ENCODE peak calls at places on chromosomes 12 and 14, in ten cellular contexts. O is GM04504; P is mucosa of descending colon; L is bronchial epithelial cell; T is activated T-cell treated with anti-CD3 and anti-CD28 coated beads for 1 hour; G is NCI-H1092; V is mesothelial cell of epicardium; U is psoas muscle; E is NCI-H1694; J is stimulated activated CD4-positive, alpha-beta T cell treated with anti-CD3 and anti-CD28 coated beads, Interleukin-1b, Interleukin-23, amount 100 ng/mL, for 24 hours. R is an unnamed sample.

GRCh38 chr12:94284046-94284445 is 135.7 kb downstream of the PLXNC1 start:
- DNase-seq in O (no peak), P (no peak), L (no peak), T (no peak), G (no peak), V (no peak), U (no peak), E (no peak), J (no peak), R (no peak)

GRCh38 chr12:103808239-103808880 is 32.7 kb downstream of the NT5DC3 start:
- DNase-seq in O (no peak), P (no peak), L (no peak), T (no peak), G (no peak), V (no peak), U (no peak), E (no peak), J (no peak), R (no peak)

GRCh38 chr14:96121660-96122395 is 82.7 kb downstream of the C14orf132 start:
- DNase-seq in O (no peak), P (no peak), L (peak), T (no peak), G (no peak), V (no peak), U (no peak), E (no peak), J (no peak), R (no peak)

GRCh38 chr14:22614240-22614799 is 16.2 kb downstream of the ABHD4 start:
- DNase-seq in O (peak), P (no peak), L (peak), T (no peak), G (no peak), V (no peak), U (peak), E (no peak), J (no peak), R (peak)

GRCh38 chr14:97916669-97917068 is 1119.5 kb downstream of the VRK1 start:
- DNase-seq in O (no peak), P (no peak), L (no peak), T (no peak), G (no peak), V (no peak), U (no peak), E (no peak), J (no peak), R (no peak)

GRCh38 chr12:50220357-50221061 is 53.3 kb upstream of the CERS5 start:
- DNase-seq in O (no peak), P (no peak), L (peak), T (no peak), G (no peak), V (no peak), U (no peak), E (no peak), J (peak), R (peak)

GRCh38 chr14:84864582-84865271 is 665.2 kb upstream of the FLRT2 start:
- DNase-seq in O (no peak), P (no peak), L (no peak), T (no peak), G (no peak), V (no peak), U (no peak), E (no peak), J (no peak), R (no peak)

GRCh38 chr14:91387135-91387849 is 30.3 kb downstream of the CCDC88C start:
- DNase-seq in O (peak), P (no peak), L (peak), T (no peak), G (peak), V (no peak), U (no peak), E (no peak), J (no peak), R (peak)

GRCh38 chr14:94423465-94424056 is 29.0 kb downstream of the SERPINA11 start:
- DNase-seq in O (peak), P (peak), L (peak), T (peak), G (peak), V (peak), U (peak), E (peak), J (peak), R (peak)

GRCh38 chr14:21680072-21680471 is 6.5 kb upstream of the OR4E1 start:
- DNase-seq in O (no peak), P (no peak), L (peak), T (no peak), G (no peak), V (no peak), U (no peak), E (no peak), J (no peak), R (peak)

GRCh38 chr12:24297516-24297915 is 348.0 kb upstream of the SOX5 start:
- DNase-seq in O (no peak), P (no peak), L (no peak), T (no peak), G (no peak), V (no peak), U (no peak), E (no peak), J (no peak), R (no peak)

GRCh38 chr12:59166457-59166856 is 246.2 kb upstream of the LRIG3 start:
- DNase-seq in O (no peak), P (no peak), L (no peak), T (no peak), G (no peak), V (no peak), U (no peak), E (no peak), J (no peak), R (no peak)

GRCh38 chr12:9870311-9870866 is 1.2 kb upstream of the CLEC2B start:
- DNase-seq in O (no peak), P (no peak), L (no peak), T (no peak), G (no peak), V (no peak), U (no peak), E (no peak), J (no peak), R (peak)

GRCh38 chr12:73308747-73309146 is 1036.6 kb downstream of the TRHDE start:
- DNase-seq in O (no peak), P (no peak), L (peak), T (no peak), G (no peak), V (no peak), U (no peak), E (no peak), J (no peak), R (no peak)

GRCh38 chr14:39097159-39097558 is 5.9 kb downstream of the SEC23A start:
- DNase-seq in O (no peak), P (no peak), L (peak), T (no peak), G (no peak), V (no peak), U (no peak), E (no peak), J (no peak), R (peak)

GRCh38 chr14:41146391-41146790 is 460.3 kb upstream of the LRFN5 start:
- DNase-seq in O (no peak), P (no peak), L (no peak), T (no peak), G (no peak), V (no peak), U (no peak), E (no peak), J (no peak), R (no peak)

GRCh38 chr14:24259282-24260025 is 3.5 kb downstream of the TGM1 start:
- DNase-seq in O (no peak), P (no peak), L (peak), T (no peak), G (no peak), V (peak), U (no peak), E (no peak), J (no peak), R (peak)

GRCh38 chr12:101018540-101018939 is 191.5 kb downstream of the SLC5A8 start:
- DNase-seq in O (peak), P (no peak), L (peak), T (no peak), G (no peak), V (no peak), U (no peak), E (no peak), J (no peak), R (peak)

GRCh38 chr12:64147011-64147671 is 75.0 kb downstream of the KICS2 start:
- DNase-seq in O (no peak), P (no peak), L (no peak), T (no peak), G (no peak), V (no peak), U (no peak), E (no peak), J (no peak), R (no peak)

GRCh38 chr12:113403435-113404415 is at the start of gene SDS:
- DNase-seq in O (no peak), P (peak), L (no peak), T (no peak), G (peak), V (no peak), U (no peak), E (peak), J (no peak), R (peak)

GRCh38 chr12:101992091-101992490 is 69.7 kb downstream of the WASHC3 start:
- DNase-seq in O (peak), P (no peak), L (no peak), T (no peak), G (no peak), V (no peak), U (no peak), E (no peak), J (no peak), R (peak)

GRCh38 chr14:54344445-54344844 is 52.4 kb upstream of the CDKN3 start:
- DNase-seq in O (no peak), P (no peak), L (no peak), T (no peak), G (no peak), V (no peak), U (no peak), E (no peak), J (no peak), R (no peak)

GRCh38 chr12:131131077-131131807 is 177.5 kb downstream of the ADGRD1 start:
- DNase-seq in O (no peak), P (no peak), L (no peak), T (no peak), G (no peak), V (no peak), U (no peak), E (no peak), J (no peak), R (no peak)

GRCh38 chr14:72745991-72746980 is 147.6 kb downstream of the DPF3 start:
- DNase-seq in O (peak), P (no peak), L (peak), T (no peak), G (no peak), V (no peak), U (peak), E (peak), J (no peak), R (peak)

GRCh38 chr12:49097381-49097780 is 2.8 kb upstream of the DHH start:
- DNase-seq in O (no peak), P (no peak), L (no peak), T (no peak), G (no peak), V (no peak), U (no peak), E (no peak), J (no peak), R (no peak)

GRCh38 chr14:70776197-70776596 is 33.1 kb downstream of the MAP3K9 start:
- DNase-seq in O (no peak), P (no peak), L (no peak), T (no peak), G (no peak), V (no peak), U (no peak), E (no peak), J (no peak), R (no peak)

GRCh38 chr12:40733871-40734270 is 41.6 kb downstream of the CNTN1 start:
- DNase-seq in O (no peak), P (no peak), L (no peak), T (no peak), G (no peak), V (no peak), U (no peak), E (no peak), J (no peak), R (no peak)

R was measured in fibroblast of the aortic adventitia.